ENCODE peak calls at places on chromosome 4, in ten cellular contexts. P is cardiac muscle cell, Y is IMR-90, H is uterus, E is kidney, J is upper lobe of right lung, N is MM.1S, W is tibial nerve, U is HCT116, V is body of pancreas. C is an unnamed sample.
A peak's percentile ranks its signal among the peaks of the same experiment; 100 is the strongest.

GRCh38 chr4:175641053-175641452 is 171.0 kb downstream of the GPM6A start:
- DNase-seq in E (no peak), P (no peak), W (no peak), U (no peak), H (no peak), Y (no peak), N (no peak), J (no peak), V (no peak), C (no peak)

GRCh38 chr4:14446904-14447303 is 555.4 kb upstream of the CPEB2 start:
- DNase-seq in U (no peak), J (no peak), W (no peak), H (no peak), P (no peak), N (no peak), V (no peak), E (no peak), Y (no peak), C (no peak)

GRCh38 chr4:98564847-98565246 is 93.6 kb downstream of the TSPAN5 start:
- DNase-seq in Y (no peak), J (no peak), N (no peak), E (no peak), H (no peak), W (no peak), P (no peak), V (no peak), U (no peak), C (no peak)

GRCh38 chr4:121484633-121485032 is 103.8 kb upstream of the QRFPR start:
- DNase-seq in Y (peak; percentile 66), W (peak; percentile 7), U (peak; percentile 29), N (peak; percentile 37), H (peak; percentile 22), V (no peak), E (no peak), J (peak; percentile 64), P (peak; percentile 81), C (peak; percentile 50)

GRCh38 chr4:99652596-99653436 is 4.8 kb downstream of the C4orf54 start:
- DNase-seq in W (no peak), J (no peak), N (no peak), Y (no peak), V (no peak), E (peak; percentile 77), P (no peak), U (no peak), H (no peak), C (no peak)

GRCh38 chr4:95092762-95093161 is 335.0 kb downstream of the BMPR1B start:
- DNase-seq in P (no peak), U (no peak), H (no peak), J (no peak), Y (no peak), N (peak; percentile 69), E (no peak), V (no peak), W (peak; percentile 19), C (no peak)

GRCh38 chr4:16824278-16824806 is 74.1 kb downstream of the LDB2 start:
- DNase-seq in J (no peak), U (no peak), H (no peak), E (no peak), Y (no peak), P (no peak), N (no peak), W (no peak), V (no peak), C (no peak)

GRCh38 chr4:101790521-101791188 is at the start of gene BANK1:
- DNase-seq in V (peak; percentile 36), N (peak; percentile 87), J (peak; percentile 86), H (no peak), P (peak; percentile 54), Y (peak; percentile 2), W (peak; percentile 10), E (peak; percentile 82), U (peak; percentile 57), C (peak; percentile 91)

GRCh38 chr4:14582658-14583057 is 419.6 kb upstream of the CPEB2 start:
- DNase-seq in W (no peak), N (no peak), Y (no peak), V (no peak), J (no peak), H (no peak), U (no peak), P (no peak), E (no peak), C (no peak)

GRCh38 chr4:109005523-109005922 is 242.7 kb upstream of the ETNPPL start:
- DNase-seq in U (no peak), Y (peak; percentile 73), J (no peak), N (no peak), H (no peak), W (no peak), P (peak; percentile 51), V (no peak), E (no peak), C (no peak)

GRCh38 chr4:41364871-41365270 is 108.1 kb downstream of the UCHL1 start:
- DNase-seq in V (no peak), Y (no peak), P (no peak), H (no peak), W (peak; percentile 35), U (no peak), J (no peak), N (no peak), E (no peak), C (no peak)

GRCh38 chr4:3257691-3258482 is 8.9 kb downstream of the MSANTD1 start:
- DNase-seq in E (peak; percentile 48), Y (peak; percentile 74), W (no peak), V (no peak), J (no peak), N (no peak), U (no peak), H (peak; percentile 8), P (no peak), C (peak; percentile 50)

GRCh38 chr4:65344278-65344825 is 325.9 kb downstream of the EPHA5 start:
- DNase-seq in V (no peak), E (no peak), N (no peak), J (no peak), H (no peak), Y (no peak), W (no peak), U (no peak), P (no peak), C (no peak)

GRCh38 chr4:181646864-181647263 is 596.3 kb upstream of the TENM3 start:
- DNase-seq in P (peak; percentile 51), U (no peak), J (no peak), W (no peak), V (no peak), H (no peak), N (no peak), Y (peak; percentile 63), E (no peak), C (no peak)

GRCh38 chr4:68373513-68373912 is 23.6 kb upstream of the YTHDC1 start:
- DNase-seq in P (peak; percentile 89), N (no peak), Y (peak; percentile 67), U (no peak), V (peak; percentile 62), E (peak; percentile 87), W (peak; percentile 33), H (peak; percentile 81), J (peak; percentile 83), C (peak; percentile 70)

GRCh38 chr4:39030726-39031125 is 1.5 kb downstream of the TMEM156 start:
- DNase-seq in U (no peak), Y (peak; percentile 41), P (peak; percentile 39), N (no peak), H (no peak), E (no peak), V (no peak), J (no peak), W (no peak), C (no peak)

GRCh38 chr4:139017861-139018260 is 2.3 kb downstream of the NOCT start:
- DNase-seq in Y (no peak), H (no peak), P (peak; percentile 57), E (no peak), V (no peak), U (no peak), W (no peak), N (no peak), J (no peak), C (no peak)

GRCh38 chr4:113540859-113541258 is 220.7 kb downstream of the CAMK2D start:
- DNase-seq in N (no peak), W (no peak), P (peak; percentile 60), E (no peak), U (peak; percentile 26), V (no peak), Y (peak; percentile 45), H (no peak), J (no peak), C (no peak)

GRCh38 chr4:5751073-5751917 is 40.3 kb downstream of the EVC start:
- DNase-seq in V (no peak), H (no peak), J (peak; percentile 46), U (no peak), N (no peak), Y (peak; percentile 81), E (peak; percentile 65), P (peak; percentile 93), W (no peak), C (no peak)

GRCh38 chr4:24963277-24963676 is 50.4 kb upstream of the CCDC149 start:
- DNase-seq in P (no peak), H (no peak), W (no peak), E (no peak), U (no peak), N (no peak), Y (no peak), J (no peak), V (no peak), C (no peak)
- H3K4me1 ChIP-seq in P (no peaks in the 10 kb centered on the region), H (no peaks in the 10 kb centered on the region), W (no peaks in the 10 kb centered on the region), E (no peaks in the 10 kb centered on the region), U (no peaks in the 10 kb centered on the region), N (peaks cover 7% of the 10 kb centered on the region), Y (no peaks in the 10 kb centered on the region), J (no peaks in the 10 kb centered on the region), V (no peaks in the 10 kb centered on the region), C (no peaks in the 10 kb centered on the region)

DNA sequence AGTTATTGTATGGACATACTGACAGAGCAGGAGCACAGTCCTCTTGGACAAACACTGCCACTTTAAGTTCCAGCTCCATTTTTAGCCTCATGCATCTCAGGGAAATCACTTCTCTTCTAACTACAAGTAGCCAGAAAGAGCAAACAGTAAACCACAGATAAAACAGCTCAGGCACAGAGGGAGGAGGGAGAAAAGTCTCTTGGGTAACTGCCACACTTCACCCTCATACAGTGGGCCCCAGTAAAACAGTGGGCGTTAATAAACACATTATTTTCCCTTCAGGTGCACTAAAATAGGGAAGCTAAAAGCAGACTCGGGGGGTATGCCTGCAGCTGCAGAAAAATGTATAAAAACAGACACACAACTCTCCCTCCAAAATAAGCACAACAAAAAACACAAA is 21.6 kb downstream of the CD38 start:
- DNase-seq in U (no peak), V (no peak), J (no peak), W (no peak), P (no peak), H (no peak), N (no peak), Y (no peak), E (no peak), C (no peak)
- H3K27ac ChIP-seq in U (no peak overlapping the region), V (no peak overlapping the region), J (no peak overlapping the region), W (no peak overlapping the region), P (no peak overlapping the region), H (no peak overlapping the region), N (no peak overlapping the region), Y (no peak overlapping the region), E (no peak overlapping the region), C (no peak overlapping the region)

GRCh38 chr4:77862478-77863216 is at the start of gene MRPL1:
- DNase-seq in W (peak; percentile 90), U (peak; percentile 95), Y (peak; percentile 96), N (peak; percentile 93), J (peak; percentile 90), E (peak; percentile 95), V (peak; percentile 93), H (peak; percentile 92), P (peak; percentile 98), C (peak; percentile 46)
- TF ChIP-seq CTCF in W (peak; percentile 38), U (no peak), Y (no peak), N (peak; percentile 16), J (no peak), E (no peak), V (peak; percentile 0), H (no peak), P (no peak), C (no peak)

GRCh38 chr4:158782539-158783360 is 13.9 kb downstream of the FNIP2 start:
- DNase-seq in E (no peak), W (no peak), V (peak; percentile 25), P (no peak), N (no peak), Y (peak; percentile 61), H (no peak), J (no peak), U (no peak), C (no peak)
- H3K4me1 ChIP-seq in E (peaks cover 47% of the 10 kb centered on the region), W (peaks cover 3% of the 10 kb centered on the region), V (peaks cover 64% of the 10 kb centered on the region), P (peaks cover 61% of the 10 kb centered on the region), N (peaks cover 8% of the 10 kb centered on the region), Y (peaks cover 25% of the 10 kb centered on the region), H (no peaks in the 10 kb centered on the region), J (peaks cover 63% of the 10 kb centered on the region), U (no peaks in the 10 kb centered on the region), C (peaks cover 71% of the 10 kb centered on the region)

C was measured in upper lobe of left lung.